ENCODE peak calls at places on chromosomes 13 and 19, in six cellular contexts. F, G, H, U, S and I are unnamed samples.

GRCh38 chr19:4744451-4745170 is 21.0 kb upstream of the DPP9 start:
- DNase-seq in F (no peak), G (peak; percentile 95), H (peak; percentile 56), U (no peak), S (peak; percentile 94), I (peak; percentile 73)

GRCh38 chr19:1826557-1827521 is 14.8 kb upstream of the ATP8B3 start:
- DNase-seq in F (no peak), G (no peak), H (no peak), U (no peak), S (no peak), I (no peak)

GRCh38 chr13:42110410-42111155 is 62.1 kb downstream of the DGKH start:
- DNase-seq in F (no peak), G (peak; percentile 82), H (peak; percentile 87), U (peak; percentile 52), S (peak; percentile 70), I (peak; percentile 54)

GRCh38 chr13:22009500-22009899 is 338.6 kb downstream of the FGF9 start:
- DNase-seq in F (no peak), G (no peak), H (no peak), U (no peak), S (no peak), I (no peak)

GRCh38 chr13:29840585-29840984 is 9.8 kb downstream of the UBL3 start:
- DNase-seq in F (no peak), G (no peak), H (no peak), U (no peak), S (no peak), I (no peak)

GRCh38 chr19:16566161-16566560 is 6.1 kb downstream of the SLC35E1 start:
- DNase-seq in F (no peak), G (no peak), H (no peak), U (peak; percentile 91), S (no peak), I (no peak)

GRCh38 chr13:72379581-72379980 is 347.8 kb downstream of the MZT1 start:
- DNase-seq in F (no peak), G (no peak), H (no peak), U (no peak), S (peak; percentile 46), I (no peak)

GRCh38 chr13:21675095-21676007 is 4.5 kb downstream of the FGF9 start:
- DNase-seq in F (peak; percentile 57), G (no peak), H (no peak), U (peak; percentile 59), S (no peak), I (no peak)

GRCh38 chr13:60869941-60870613 is 473.1 kb downstream of the TDRD3 start:
- DNase-seq in F (no peak), G (no peak), H (no peak), U (no peak), S (no peak), I (no peak)

GRCh38 chr13:41222259-41222852 is 28.0 kb upstream of the KBTBD7 start:
- DNase-seq in F (no peak), G (peak; percentile 40), H (peak; percentile 42), U (peak; percentile 37), S (peak; percentile 36), I (no peak)

GRCh38 chr19:50829801-50830200 is 3.6 kb downstream of the KLK15 start:
- DNase-seq in F (no peak), G (no peak), H (no peak), U (no peak), S (no peak), I (no peak)

GRCh38 chr13:97274782-97275252 is 52.7 kb downstream of the MBNL2 start:
- DNase-seq in F (no peak), G (peak; percentile 87), H (no peak), U (no peak), S (peak; percentile 89), I (no peak)

GRCh38 chr13:32121316-32121715 is 89.7 kb downstream of the FRY start:
- DNase-seq in F (no peak), G (no peak), H (peak; percentile 31), U (no peak), S (no peak), I (no peak)

GRCh38 chr13:90800082-90800746 is 547.3 kb upstream of the MIR17HG start:
- DNase-seq in F (peak; percentile 71), G (no peak), H (no peak), U (no peak), S (no peak), I (no peak)

GRCh38 chr19:54160182-54160811 is 776 bp upstream of the LENG1 start:
- DNase-seq in F (no peak), G (peak; percentile 57), H (no peak), U (peak; percentile 20), S (peak; percentile 45), I (no peak)

GRCh38 chr19:10120538-10121198 is 969 bp upstream of the EIF3G start:
- DNase-seq in F (no peak), G (peak; percentile 92), H (no peak), U (no peak), S (peak; percentile 88), I (peak; percentile 50)

GRCh38 chr19:38676023-38676877 is 28.8 kb downstream of the ACTN4 start:
- DNase-seq in F (peak; percentile 63), G (peak; percentile 78), H (no peak), U (no peak), S (peak; percentile 87), I (no peak)

GRCh38 chr13:30805603-30806011 is 70.3 kb downstream of the ALOX5AP start:
- DNase-seq in F (no peak), G (peak; percentile 59), H (no peak), U (no peak), S (peak; percentile 77), I (no peak)

GRCh38 chr13:110448230-110448629 is 113.3 kb downstream of the RAB20 start:
- DNase-seq in F (no peak), G (peak; percentile 86), H (no peak), U (no peak), S (peak; percentile 93), I (peak; percentile 56)

GRCh38 chr19:46766569-46767317 is 20.5 kb upstream of the STRN4 start:
- DNase-seq in F (no peak), G (no peak), H (no peak), U (peak; percentile 63), S (no peak), I (no peak)

GRCh38 chr19:58516964-58517833 is 2.4 kb downstream of the ZBTB45 start:
- DNase-seq in F (no peak), G (no peak), H (no peak), U (no peak), S (no peak), I (no peak)

GRCh38 chr19:58519087-58519354 is 589 bp downstream of the ZBTB45 start:
- DNase-seq in F (peak; percentile 82), G (peak; percentile 74), H (peak; percentile 30), U (peak; percentile 49), S (peak; percentile 72), I (no peak)

GRCh38 chr19:58520257-58520599 is 618 bp upstream of the ZBTB45 start:
- DNase-seq in F (no peak), G (no peak), H (no peak), U (no peak), S (no peak), I (no peak)

GRCh38 chr19:58518261-58519086 is 1.1 kb downstream of the ZBTB45 start:
- DNase-seq in F (no peak), G (no peak), H (no peak), U (no peak), S (no peak), I (no peak)

GRCh38 chr19:58519355-58520256 is at the start of gene ZBTB45:
- DNase-seq in F (peak; percentile 96), G (peak; percentile 96), H (peak; percentile 88), U (peak; percentile 95), S (peak; percentile 97), I (peak; percentile 92)
- H3K4me3 ChIP-seq in F (peak within 1 kb of the TSS; percentile 98), G (peak within 1 kb of the TSS; percentile 69), H (peak within 1 kb of the TSS; percentile 84), U (peak within 1 kb of the TSS; percentile 88), S (peak within 1 kb of the TSS; percentile 83), I (peak within 1 kb of the TSS; percentile 89)

DNA sequence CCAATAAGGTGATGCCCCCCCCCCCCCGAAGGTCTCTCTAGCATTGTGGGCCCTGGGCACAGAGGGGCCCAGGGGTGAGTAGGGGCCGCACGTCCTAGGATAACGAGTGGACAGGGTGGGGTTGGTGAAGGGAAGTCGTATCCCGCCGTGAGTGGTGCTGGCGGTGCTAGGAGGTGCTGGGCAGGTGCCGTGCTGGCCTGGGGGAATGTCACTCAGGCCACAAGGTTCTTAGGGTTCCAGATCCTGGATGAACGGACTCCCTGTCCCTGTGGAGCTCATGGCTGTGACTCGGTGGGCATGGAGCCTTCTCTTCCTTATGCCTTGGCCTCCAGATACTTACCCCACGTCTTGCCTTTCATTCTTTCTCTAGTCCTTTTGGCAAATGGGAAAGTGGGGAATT is 157.4 kb upstream of the SOX1 start:
- DNase-seq in F (no peak), G (no peak), H (no peak), U (no peak), S (no peak), I (no peak)
- H3K4me3 ChIP-seq in F (no peak overlapping the region), G (no peak overlapping the region), H (no peak overlapping the region), U (no peak overlapping the region), S (no peak overlapping the region), I (no peak overlapping the region)

GRCh38 chr13:63425131-63425530 is 2009.5 kb upstream of the PCDH20 start:
- DNase-seq in F (no peak), G (peak; percentile 43), H (no peak), U (no peak), S (peak; percentile 42), I (no peak)
- H3K4me3 ChIP-seq in F (no peak overlapping the region), G (no peak overlapping the region), H (no peak overlapping the region), U (no peak overlapping the region), S (no peak overlapping the region), I (no peak overlapping the region)

DNA sequence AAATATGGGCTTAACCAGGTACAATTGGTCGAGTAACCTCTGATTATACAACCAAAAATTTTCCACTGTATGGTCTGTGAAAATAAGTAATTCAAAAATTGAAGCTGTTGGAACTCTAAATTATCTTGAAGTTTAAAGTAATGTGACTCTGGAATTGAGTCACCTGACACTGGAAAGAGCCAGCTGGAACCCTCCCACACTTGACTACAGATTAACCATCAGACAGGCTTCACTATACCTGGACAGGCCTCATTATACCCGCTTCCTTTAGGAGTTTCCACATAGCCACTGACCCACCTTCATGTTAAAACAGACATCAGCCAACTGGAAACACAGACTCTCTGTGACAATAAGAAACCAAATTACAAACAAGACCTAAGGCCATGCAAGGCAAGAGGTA is 1.3 kb downstream of the ZNF433 start:
- DNase-seq in F (no peak), G (no peak), H (no peak), U (no peak), S (no peak), I (no peak)
- H3K4me3 ChIP-seq in F (peak overlapping the region; percentile 98), G (peak overlapping the region; percentile 90), H (no peak overlapping the region), U (no peak overlapping the region), S (peak overlapping the region; percentile 75), I (peak overlapping the region; percentile 89)

DNA sequence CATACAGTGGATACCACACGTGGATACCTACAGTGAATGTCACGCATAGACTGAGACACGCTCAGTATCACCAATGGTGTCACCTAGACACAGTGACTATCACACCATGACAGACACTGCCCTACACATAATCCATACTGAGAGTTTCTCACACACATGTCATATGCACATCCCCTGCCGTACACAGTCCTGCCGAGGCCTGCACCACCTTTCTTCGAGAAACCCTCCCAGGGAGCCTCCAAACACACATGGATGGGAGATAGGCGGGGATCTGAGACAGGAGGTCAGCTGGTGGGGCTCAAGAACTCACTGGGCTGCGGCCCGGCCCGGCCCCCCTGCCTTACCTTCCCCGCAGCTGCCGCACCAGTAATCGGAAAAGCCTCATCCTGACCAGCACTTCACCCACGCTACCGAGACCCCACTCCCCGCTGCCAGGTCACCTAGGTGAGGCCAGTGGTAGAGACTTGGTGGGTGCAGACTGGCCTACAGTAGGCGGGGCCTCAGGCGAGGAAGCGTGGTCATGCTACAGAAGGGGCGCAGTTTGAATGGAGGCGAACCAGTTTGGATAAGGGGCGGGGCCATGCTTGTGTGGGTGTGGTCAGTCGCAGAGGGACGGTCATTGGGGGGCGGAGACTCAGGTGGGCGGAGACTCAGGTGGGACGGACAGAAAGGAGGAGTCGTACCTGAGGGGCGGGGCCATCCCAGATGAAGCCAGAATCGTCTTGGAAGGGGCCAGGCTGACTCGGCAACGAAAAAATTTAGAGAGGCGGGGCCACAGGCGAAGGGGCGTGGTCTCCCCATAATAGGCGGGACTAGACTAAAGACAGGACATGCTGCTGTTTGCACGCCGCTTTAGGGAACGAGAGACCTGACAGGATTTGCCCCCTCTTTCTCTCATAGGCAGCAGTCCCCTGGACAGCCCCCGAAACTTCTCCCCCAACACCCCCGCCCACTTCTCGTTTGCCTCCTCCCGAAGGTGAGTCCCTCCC is 2.1 kb downstream of the MAST1 start:
- DNase-seq in F (peak; percentile 73), G (peak; percentile 63), H (peak; percentile 40), U (peak; percentile 31), S (peak; percentile 47), I (no peak)
- H3K4me3 ChIP-seq in F (peak overlapping the region; percentile 42), G (peak overlapping the region; percentile 7), H (peak overlapping the region; percentile 2), U (no peak overlapping the region), S (no peak overlapping the region), I (peak overlapping the region; percentile 43)